ENCODE peak calls at places on chromosomes 16 and 17, in ten cellular contexts. Q is uterus, W is prostate gland, Y is heart left ventricle, T is body of pancreas, E is tibial nerve, B is spleen, F is sigmoid colon, J is NB4, A is GM12878. R is an unnamed sample.

GRCh38 chr16:12462690-12463646 is 340.7 kb downstream of the CPPED1 start:
- DNase-seq in Q (no peak), W (no peak), Y (no peak), T (no peak), E (no peak), B (no peak), F (no peak), J (peak), A (no peak), R (no peak)

GRCh38 chr17:68248199-68248825 is 469 bp downstream of the AMZ2 start:
- DNase-seq in Q (peak), W (peak), Y (no peak), T (no peak), E (peak), B (no peak), F (peak), J (no peak), A (no peak), R (no peak)

GRCh38 chr17:82974136-82974952 is 105.1 kb upstream of the METRNL start:
- DNase-seq in Q (no peak), W (no peak), Y (no peak), T (peak), E (no peak), B (no peak), F (no peak), J (no peak), A (no peak), R (no peak)

GRCh38 chr17:48615963-48616718 is 1.0 kb upstream of the HOXB8 start:
- DNase-seq in Q (no peak), W (no peak), Y (no peak), T (no peak), E (no peak), B (no peak), F (no peak), J (no peak), A (no peak), R (no peak)

GRCh38 chr17:1108810-1109605 is 70.8 kb downstream of the ABR start:
- DNase-seq in Q (no peak), W (no peak), Y (peak), T (peak), E (peak), B (peak), F (peak), J (peak), A (no peak), R (no peak)

GRCh38 chr16:3119286-3119685 is 6.9 kb downstream of the ZNF205 start:
- DNase-seq in Q (no peak), W (no peak), Y (no peak), T (no peak), E (no peak), B (no peak), F (no peak), J (no peak), A (no peak), R (no peak)

GRCh38 chr17:78862073-78863023 is 21.7 kb upstream of the USP36 start:
- DNase-seq in Q (peak), W (no peak), Y (peak), T (peak), E (peak), B (no peak), F (peak), J (peak), A (no peak), R (peak)

GRCh38 chr17:71084219-71084618 is 914.9 kb downstream of the KCNJ2 start:
- DNase-seq in Q (no peak), W (peak), Y (no peak), T (peak), E (peak), B (no peak), F (no peak), J (peak), A (no peak), R (no peak)

GRCh38 chr17:37430051-37430591 is 23.4 kb downstream of the TADA2A start:
- DNase-seq in Q (no peak), W (no peak), Y (no peak), T (no peak), E (no peak), B (no peak), F (no peak), J (no peak), A (no peak), R (no peak)

GRCh38 chr17:66737524-66737923 is 97.4 kb upstream of the CACNG5 start:
- DNase-seq in Q (no peak), W (no peak), Y (peak), T (no peak), E (no peak), B (no peak), F (peak), J (no peak), A (no peak), R (no peak)

GRCh38 chr16:52545544-52546262 is 1.2 kb downstream of the TOX3 start:
- DNase-seq in Q (no peak), W (no peak), Y (no peak), T (no peak), E (no peak), B (no peak), F (no peak), J (no peak), A (no peak), R (no peak)

GRCh38 chr16:58339452-58339938 is 44.7 kb upstream of the PRSS54 start:
- DNase-seq in Q (no peak), W (no peak), Y (peak), T (no peak), E (no peak), B (no peak), F (no peak), J (peak), A (no peak), R (no peak)

GRCh38 chr17:55731586-55732250 is 9.1 kb upstream of the TMEM100 start:
- DNase-seq in Q (peak), W (no peak), Y (peak), T (no peak), E (peak), B (no peak), F (peak), J (no peak), A (no peak), R (peak)

GRCh38 chr17:29933379-29933778 is 3.4 kb upstream of the SSH2 start:
- DNase-seq in Q (no peak), W (no peak), Y (no peak), T (no peak), E (no peak), B (no peak), F (no peak), J (peak), A (no peak), R (no peak)

GRCh38 chr17:76504117-76504516 is 2.9 kb upstream of the RHBDF2 start:
- DNase-seq in Q (no peak), W (no peak), Y (no peak), T (no peak), E (no peak), B (no peak), F (no peak), J (peak), A (no peak), R (no peak)

GRCh38 chr17:55783684-55784245 is 32.9 kb downstream of the PCTP start:
- DNase-seq in Q (peak), W (no peak), Y (peak), T (peak), E (peak), B (no peak), F (peak), J (peak), A (no peak), R (peak)

GRCh38 chr17:58270476-58271290 is 10.1 kb downstream of the MPO start:
- DNase-seq in Q (no peak), W (no peak), Y (no peak), T (no peak), E (no peak), B (peak), F (no peak), J (peak), A (no peak), R (no peak)
- TF ChIP-seq CTCF in Q (no peak), W (no peak), Y (no peak), T (no peak), E (no peak), B (no peak), F (no peak), J (peak), A (peak), R (no peak)

GRCh38 chr17:45147102-45147580 is 1.1 kb upstream of the HEXIM1 start:
- DNase-seq in Q (no peak), W (no peak), Y (no peak), T (no peak), E (peak), B (peak), F (no peak), J (peak), A (no peak), R (no peak)

GRCh38 chr17:45146166-45146565 is 2.1 kb upstream of the HEXIM1 start:
- DNase-seq in Q (no peak), W (no peak), Y (no peak), T (no peak), E (no peak), B (peak), F (peak), J (no peak), A (no peak), R (peak)

GRCh38 chr17:45147581-45148182 is 593 bp upstream of the HEXIM1 start:
- DNase-seq in Q (peak), W (peak), Y (peak), T (peak), E (peak), B (peak), F (peak), J (peak), A (peak), R (peak)

GRCh38 chr17:45145035-45145389 is 3.3 kb upstream of the HEXIM1 start:
- DNase-seq in Q (no peak), W (no peak), Y (no peak), T (no peak), E (no peak), B (peak), F (peak), J (no peak), A (no peak), R (no peak)

DNA sequence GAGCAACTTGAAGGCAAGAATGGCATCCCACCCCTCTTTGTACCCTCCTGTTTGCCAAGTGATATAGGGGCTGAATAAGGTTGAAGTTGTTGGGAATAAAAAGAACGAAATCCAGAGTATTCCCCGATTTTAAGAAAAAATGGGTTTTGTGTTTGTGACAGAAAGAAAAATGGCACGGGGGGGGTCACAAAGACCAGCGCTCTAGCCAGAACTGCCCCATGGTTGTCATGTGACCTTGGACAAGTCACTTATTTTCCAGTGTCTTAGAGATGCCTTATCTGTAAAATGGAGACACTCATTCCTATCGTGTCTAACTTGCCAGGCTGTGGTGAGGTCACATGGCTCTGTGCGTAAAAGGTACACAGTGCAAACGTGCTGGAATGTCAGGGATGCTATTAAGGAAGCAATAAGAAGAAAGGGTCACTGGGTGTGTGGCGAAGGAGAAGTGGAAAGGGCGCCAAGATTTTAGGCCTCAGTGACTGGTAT is 1.6 kb upstream of the HEXIM1 start:
- DNase-seq in Q (peak), W (peak), Y (peak), T (no peak), E (peak), B (no peak), F (peak), J (no peak), A (no peak), R (peak)
- TF ChIP-seq POLR2A in Q (no peak), W (peak), Y (no peak), T (no peak), E (no peak), B (no peak), F (peak), J (no peak), A (no peak), R (no peak)

GRCh38 chr17:27288183-27288582 is 5.7 kb upstream of the WSB1 start:
- DNase-seq in Q (no peak), W (no peak), Y (no peak), T (no peak), E (no peak), B (no peak), F (no peak), J (no peak), A (no peak), R (no peak)
- H3K4me3 ChIP-seq in Q (no peak), W (no peak), Y (no peak), T (no peak), E (no peak), B (no peak), F (no peak), J (no peak), A (no peak), R (no peak)

GRCh38 chr16:14560523-14560922 is 69.5 kb downstream of the PARN start:
- DNase-seq in Q (no peak), W (peak), Y (no peak), T (no peak), E (no peak), B (no peak), F (no peak), J (no peak), A (no peak), R (no peak)
- TF ChIP-seq CTCF in Q (no peak), W (no peak), Y (no peak), T (no peak), E (no peak), B (no peak), F (no peak), J (no peak), A (no peak), R (no peak)

DNA sequence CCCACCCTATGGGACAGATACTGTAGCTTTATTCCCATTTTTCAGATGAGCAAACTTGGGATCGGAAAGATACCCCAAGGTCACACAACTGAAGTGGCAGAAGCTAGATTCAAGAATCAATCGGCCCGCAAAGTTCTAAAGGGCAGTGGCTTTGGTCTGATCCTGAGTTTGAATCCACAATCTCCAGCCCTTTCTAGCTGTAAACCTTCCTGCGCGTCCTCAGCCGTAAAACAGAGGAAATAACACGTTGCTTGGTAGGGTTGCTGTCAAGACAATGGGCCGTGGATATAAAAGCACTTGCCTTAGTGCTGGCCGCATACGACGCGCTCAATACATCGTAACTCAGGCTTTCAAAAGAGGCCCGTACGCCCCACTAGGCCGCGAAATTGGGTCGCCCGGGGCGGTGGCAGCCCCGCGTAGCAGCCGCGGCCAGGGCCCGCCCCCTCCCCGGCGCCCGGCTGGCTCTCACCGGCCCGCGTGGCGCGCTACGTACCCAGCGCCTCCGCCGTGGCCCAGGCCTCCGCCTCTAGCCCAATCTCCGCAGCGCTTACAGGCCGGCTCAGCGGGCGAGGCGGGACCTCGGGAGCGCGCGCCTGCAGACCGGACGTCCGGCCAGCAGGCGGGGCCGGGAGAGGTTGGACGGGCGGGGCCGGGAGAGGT is at the start of gene DCAKD:
- DNase-seq in Q (peak), W (peak), Y (peak), T (peak), E (peak), B (peak), F (peak), J (peak), A (no peak), R (peak)
- TF ChIP-seq POLR2A in Q (peak), W (peak), Y (no peak), T (peak), E (peak), B (no peak), F (no peak), J (peak), A (peak), R (peak)

R was measured in lower leg skin.